ENCODE peak calls at places on chromosomes 11 and 22, in eight cellular contexts. P is GM23248; Q is effector memory CD4-positive, alpha-beta T cell; E is HCT116; T is fibroblast of the aortic adventitia; V is CD4-positive, alpha-beta memory T cell; U is AG09309; M is breast epithelium. F is an unnamed sample.

GRCh38 chr11:6818967-6819366 is 19.5 kb upstream of the OR6A2 start:
- DNase-seq in P (no peak), Q (no peak), U (no peak), E (no peak), M (no peak), T (no peak), V (no peak), F (no peak)

GRCh38 chr22:23549198-23549595 is 30.9 kb downstream of the IGLL1 start:
- DNase-seq in M (no peak), U (no peak), E (no peak), Q (no peak), P (no peak), V (no peak), T (no peak), F (no peak)

GRCh38 chr11:91047882-91048281 is 825.0 kb upstream of the CHORDC1 start:
- DNase-seq in P (no peak), U (no peak), E (no peak), Q (no peak), V (no peak), T (no peak), M (no peak), F (no peak)

GRCh38 chr11:63939351-63939920 is 634 bp downstream of the NAA40 start:
- DNase-seq in M (no peak), T (peak; percentile 39), E (no peak), V (no peak), P (peak; percentile 64), Q (no peak), U (no peak), F (peak; percentile 41)

GRCh38 chr11:68954970-68955958 is 25.5 kb downstream of the MRGPRD start:
- DNase-seq in V (no peak), P (no peak), U (no peak), Q (no peak), E (no peak), T (peak; percentile 59), M (no peak), F (no peak)

GRCh38 chr11:69232821-69233760 is 60.9 kb upstream of the MYEOV start:
- DNase-seq in P (no peak), U (no peak), E (no peak), Q (no peak), T (no peak), M (no peak), V (no peak), F (no peak)

GRCh38 chr11:113419426-113420003 is 31.9 kb downstream of the ANKK1 start:
- DNase-seq in U (no peak), V (no peak), E (no peak), P (no peak), T (no peak), M (no peak), Q (no peak), F (no peak)

GRCh38 chr11:61627831-61628753 is 47.2 kb upstream of the SYT7 start:
- DNase-seq in M (peak; percentile 47), V (no peak), U (peak; percentile 24), P (peak; percentile 87), Q (no peak), E (peak; percentile 45), T (peak; percentile 87), F (no peak)

GRCh38 chr11:104219081-104219480 is 55.1 kb upstream of the PDGFD start:
- DNase-seq in P (peak; percentile 18), U (no peak), M (no peak), E (no peak), T (peak; percentile 46), V (no peak), Q (no peak), F (no peak)

GRCh38 chr22:24938741-24939341 is 7.7 kb downstream of the LHFPL7 start:
- DNase-seq in T (peak; percentile 59), P (peak; percentile 71), U (no peak), E (no peak), V (no peak), Q (no peak), M (no peak), F (no peak)

GRCh38 chr11:399731-400211 is 5.8 kb downstream of the PKP3 start:
- DNase-seq in Q (no peak), U (no peak), M (no peak), V (peak; percentile 7), E (no peak), P (peak; percentile 42), T (no peak), F (no peak)

GRCh38 chr11:123373754-123374621 is 56.1 kb upstream of the GRAMD1B start:
- DNase-seq in Q (no peak), U (no peak), E (no peak), P (no peak), V (no peak), T (no peak), M (no peak), F (no peak)

GRCh38 chr11:73164803-73165542 is 22.9 kb upstream of the FCHSD2 start:
- DNase-seq in M (no peak), Q (no peak), U (no peak), P (no peak), E (no peak), T (no peak), V (no peak), F (no peak)

GRCh38 chr22:26494506-26494905 is 10.8 kb downstream of the SRRD start:
- DNase-seq in E (no peak), Q (no peak), T (no peak), V (no peak), U (no peak), P (no peak), M (no peak), F (no peak)

GRCh38 chr22:25563757-25564319 is 637 bp upstream of the GRK3 start:
- DNase-seq in Q (no peak), P (no peak), M (peak; percentile 30), T (no peak), U (no peak), E (no peak), V (no peak), F (no peak)

DNA sequence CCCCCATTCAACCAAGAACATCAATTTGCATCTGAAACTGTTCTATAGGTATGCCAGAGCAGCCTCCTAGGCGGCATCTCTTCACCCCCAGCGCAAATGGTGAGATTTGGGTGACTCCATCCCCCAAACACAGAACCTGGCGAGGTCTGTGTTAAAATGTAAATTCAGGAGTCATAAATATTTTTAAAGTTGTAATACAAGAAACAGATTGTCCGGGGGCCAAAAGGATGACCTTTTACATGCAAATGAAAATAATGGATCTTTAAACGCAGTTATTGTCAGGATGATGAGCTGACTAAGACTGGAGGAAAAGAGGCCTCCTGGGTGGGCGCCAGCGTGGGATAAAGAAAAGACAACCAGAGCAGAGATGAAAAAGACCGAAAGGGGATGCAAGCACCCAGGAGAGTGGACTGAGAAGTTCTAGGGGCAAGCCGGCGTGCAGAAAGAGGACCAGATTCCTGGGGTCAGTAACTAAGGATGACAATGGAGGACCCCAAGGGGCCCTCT is 16.0 kb upstream of the ADA2 start:
- DNase-seq in T (no peak), U (no peak), E (no peak), P (no peak), Q (no peak), M (no peak), V (no peak), F (no peak)
- H3K4me3 ChIP-seq in T (no peak overlapping the region), U (no peak overlapping the region), E (no peak overlapping the region), P (no peak overlapping the region), Q (no peak overlapping the region), M (no peak overlapping the region), V (no peak overlapping the region), F (no peak overlapping the region)

GRCh38 chr22:46673205-46673604 is 53.0 kb downstream of the GRAMD4 start:
- DNase-seq in U (no peak), T (no peak), V (no peak), E (no peak), P (peak; percentile 23), Q (no peak), M (no peak), F (no peak)

GRCh38 chr22:46674367-46674781 is 54.2 kb downstream of the GRAMD4 start:
- DNase-seq in P (no peak), M (peak; percentile 45), T (no peak), V (peak; percentile 98), U (no peak), Q (peak; percentile 87), E (no peak), F (peak; percentile 62)

GRCh38 chr22:46674906-46675305 is 54.7 kb downstream of the GRAMD4 start:
- DNase-seq in Q (no peak), T (no peak), P (no peak), M (no peak), V (no peak), U (no peak), E (no peak), F (no peak)

GRCh38 chr22:46672731-46673130 is 52.5 kb downstream of the GRAMD4 start:
- DNase-seq in V (no peak), T (no peak), E (no peak), M (no peak), U (no peak), P (peak; percentile 23), Q (no peak), F (no peak)

GRCh38 chr22:46673677-46674236 is 53.6 kb downstream of the GRAMD4 start:
- DNase-seq in E (no peak), M (no peak), U (no peak), P (no peak), T (no peak), V (no peak), Q (no peak), F (no peak)
- H3K4me3 ChIP-seq in E (no peak overlapping the region), M (no peak overlapping the region), U (no peak overlapping the region), P (no peak overlapping the region), T (no peak overlapping the region), V (peak overlapping the region; percentile 61), Q (peak overlapping the region; percentile 49), F (no peak overlapping the region)

DNA sequence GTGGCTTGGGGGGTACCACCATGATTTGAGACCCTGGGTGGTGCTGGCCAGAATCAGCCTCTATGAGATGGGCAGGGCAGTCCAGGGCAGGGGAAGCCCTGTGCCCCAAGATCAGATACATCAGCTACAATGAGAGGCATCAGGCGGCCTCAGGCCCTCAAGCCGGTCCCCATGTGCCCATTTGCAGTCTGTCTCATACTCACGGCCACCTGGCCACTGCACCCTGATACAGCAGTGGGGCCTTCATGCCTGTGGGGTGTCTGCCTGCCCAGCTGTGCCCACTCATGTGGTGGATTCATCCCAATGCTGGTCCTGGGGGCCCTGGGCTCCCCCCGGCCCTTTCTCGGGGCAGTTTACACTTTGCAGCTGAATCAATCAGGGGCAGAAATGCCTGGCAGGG is 42.4 kb upstream of the KCNQ1OT1 start:
- DNase-seq in M (no peak), U (no peak), E (no peak), P (no peak), T (no peak), V (no peak), Q (no peak), F (no peak)
- H3K4me3 ChIP-seq in M (no peak overlapping the region), U (no peak overlapping the region), E (no peak overlapping the region), P (no peak overlapping the region), T (no peak overlapping the region), V (no peak overlapping the region), Q (no peak overlapping the region), F (no peak overlapping the region)

GRCh38 chr22:35541254-35541748 is 670 bp downstream of the RASD2 start:
- DNase-seq in E (no peak), P (peak; percentile 55), Q (no peak), U (no peak), V (no peak), M (no peak), T (no peak), F (no peak)

GRCh38 chr22:35542157-35542971 is 1.7 kb downstream of the RASD2 start:
- DNase-seq in V (no peak), U (no peak), T (no peak), E (no peak), Q (no peak), M (no peak), P (no peak), F (no peak)

GRCh38 chr22:35543702-35544101 is 3.1 kb downstream of the RASD2 start:
- DNase-seq in P (no peak), M (no peak), V (no peak), T (no peak), Q (no peak), U (no peak), E (no peak), F (no peak)

GRCh38 chr22:35544189-35544588 is 3.6 kb downstream of the RASD2 start:
- DNase-seq in M (no peak), Q (no peak), P (peak; percentile 17), U (no peak), E (no peak), T (no peak), V (no peak), F (no peak)

GRCh38 chr22:35542972-35543516 is 2.4 kb downstream of the RASD2 start:
- DNase-seq in U (no peak), V (no peak), Q (no peak), T (no peak), E (no peak), M (no peak), P (peak; percentile 39), F (no peak)
- H3K4me3 ChIP-seq in U (no peak overlapping the region), V (no peak overlapping the region), Q (no peak overlapping the region), T (no peak overlapping the region), E (no peak overlapping the region), M (no peak overlapping the region), P (no peak overlapping the region), F (no peak overlapping the region)

F was measured in GM06990.